ENCODE peak calls at places on chromosomes 7 and 10, in four cellular contexts. N is fibroblast of mammary gland, M is lower lobe of right lung, U is brain microvascular endothelial cell. C is an unnamed sample.

GRCh38 chr10:52300599-52301277 is 13.3 kb upstream of the DKK1 start:
- DNase-seq in U (no peak), M (no peak), N (no peak), C (no peak)

GRCh38 chr10:32981760-32982159 is 23.7 kb upstream of the ITGB1 start:
- DNase-seq in U (peak; percentile 68), N (peak; percentile 71), M (no peak), C (no peak)

GRCh38 chr7:88312061-88312663 is 5.5 kb upstream of the STEAP4 start:
- DNase-seq in N (peak; percentile 96), M (no peak), U (no peak), C (peak; percentile 85)

GRCh38 chr7:85573849-85574248 is 387.0 kb upstream of the SEMA3D start:
- DNase-seq in U (no peak), M (no peak), N (no peak), C (no peak)

GRCh38 chr10:13839430-13839986 is 252.7 kb downstream of the PRPF18 start:
- DNase-seq in M (no peak), U (peak; percentile 93), N (peak; percentile 87), C (peak; percentile 91)

GRCh38 chr10:72612203-72612826 is 13.6 kb downstream of the MICU1 start:
- DNase-seq in N (peak; percentile 14), U (no peak), M (no peak), C (peak; percentile 2)

GRCh38 chr7:47497367-47498096 is 84.4 kb downstream of the TNS3 start:
- DNase-seq in M (no peak), N (no peak), U (no peak), C (no peak)

GRCh38 chr10:59844436-59844835 is 61.9 kb downstream of the CCDC6 start:
- DNase-seq in U (no peak), M (no peak), N (no peak), C (no peak)

GRCh38 chr10:2928219-2928840 is 139.0 kb upstream of the PFKP start:
- DNase-seq in M (peak; percentile 65), U (peak; percentile 53), N (peak; percentile 58), C (peak; percentile 9)

GRCh38 chr7:116218051-116218645 is 7.8 kb downstream of the TES start:
- DNase-seq in N (peak; percentile 88), U (peak; percentile 99), M (no peak), C (peak; percentile 94)

GRCh38 chr7:151626422-151627115 is 106.9 kb upstream of the RHEB start:
- DNase-seq in M (no peak), N (no peak), U (no peak), C (no peak)
- TF ChIP-seq CTCF in M (peak; percentile 37), N (peak; percentile 28), U (peak; percentile 61), C (peak; percentile 28)

GRCh38 chr10:79244841-79245504 is 102.3 kb upstream of the PPIF start:
- DNase-seq in U (no peak), M (no peak), N (no peak), C (no peak)
- H3K4me3 ChIP-seq in U (no peak overlapping the region), M (peak overlapping the region; percentile 54), N (no peak overlapping the region), C (no peak overlapping the region)

GRCh38 chr10:108204528-108205313 is 1040.2 kb upstream of the SORCS1 start:
- DNase-seq in U (no peak), N (peak; percentile 47), M (no peak), C (peak; percentile 26)
- TF ChIP-seq CTCF in U (peak; percentile 65), N (peak; percentile 82), M (peak; percentile 46), C (peak; percentile 67)

GRCh38 chr10:28127881-28128280 is 129.0 kb upstream of the ODAD2 start:
- DNase-seq in U (peak; percentile 24), M (no peak), N (peak; percentile 12), C (no peak)

GRCh38 chr10:28125701-28126100 is 126.8 kb upstream of the ODAD2 start:
- DNase-seq in U (peak; percentile 16), N (peak; percentile 57), M (no peak), C (peak; percentile 38)

GRCh38 chr10:28135258-28135657 is 136.4 kb upstream of the ODAD2 start:
- DNase-seq in N (peak; percentile 16), M (no peak), U (no peak), C (no peak)

GRCh38 chr10:28130267-28130666 is 131.4 kb upstream of the ODAD2 start:
- DNase-seq in N (peak; percentile 34), M (no peak), U (peak; percentile 78), C (peak; percentile 53)
- H3K4me3 ChIP-seq in N (no peak overlapping the region), M (no peak overlapping the region), U (no peak overlapping the region), C (no peak overlapping the region)

DNA sequence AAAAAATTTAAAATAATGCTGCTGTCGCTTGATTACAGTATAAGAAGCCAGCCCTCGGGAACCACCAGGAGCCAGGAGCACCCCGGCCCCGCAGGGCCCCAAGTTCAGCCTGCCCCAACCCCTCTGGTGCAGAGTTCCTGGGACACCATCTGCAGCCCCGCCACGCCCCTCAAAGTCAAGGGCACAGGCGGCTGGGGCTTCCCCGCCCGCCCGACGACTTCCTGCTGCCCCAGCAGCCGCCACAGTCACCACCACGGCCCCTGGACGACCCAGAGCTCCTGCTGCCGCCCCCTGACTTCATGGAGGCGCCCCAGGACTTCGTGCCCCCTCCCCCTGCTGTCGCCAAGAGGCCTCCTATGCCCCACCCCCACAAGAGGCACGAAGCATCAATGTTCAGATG is 103.6 kb upstream of the PDSS1 start:
- DNase-seq in M (no peak), N (no peak), U (no peak), C (no peak)
- TF ChIP-seq CTCF in M (no peak), N (no peak), U (no peak), C (no peak)

GRCh38 chr10:103207141-103207540 is 14.1 kb upstream of the NT5C2 start:
- DNase-seq in N (no peak), M (no peak), U (no peak), C (no peak)
- H3K4me3 ChIP-seq in N (no peak overlapping the region), M (no peak overlapping the region), U (no peak overlapping the region), C (no peak overlapping the region)